ENCODE peak calls at places on chromosomes 13 and 19, in five cellular contexts. O is HepG2, E is K562, D is HCT116, U is GM12878. T is an unnamed sample.
A peak's percentile ranks its signal among the peaks of the same experiment; 100 is the strongest.

GRCh38 chr13:111241006-111241755 is 79.3 kb upstream of the TEX29 start:
- DNase-seq in E (no peak), O (no peak), U (no peak), D (no peak), T (no peak)

GRCh38 chr19:1171755-1172352 is 2.2 kb downstream of the SBNO2 start:
- DNase-seq in U (no peak), O (no peak), E (no peak), D (no peak), T (no peak)

GRCh38 chr13:111411186-111411858 is 90.9 kb downstream of the TEX29 start:
- DNase-seq in E (no peak), O (no peak), D (no peak), U (no peak), T (no peak)

GRCh38 chr13:62137629-62138405 is 722.2 kb upstream of the PCDH20 start:
- DNase-seq in O (no peak), U (no peak), E (no peak), D (no peak), T (no peak)

GRCh38 chr13:101916108-101916757 is 463.8 kb downstream of the ITGBL1 start:
- DNase-seq in E (no peak), O (no peak), U (no peak), D (no peak), T (peak; percentile 80)

GRCh38 chr13:46334008-46334407 is 53.0 kb downstream of the RUBCNL start:
- DNase-seq in O (no peak), D (no peak), E (no peak), U (no peak), T (no peak)

GRCh38 chr19:1864480-1865171 is 1.2 kb upstream of the KLF16 start:
- DNase-seq in U (no peak), D (no peak), O (peak; percentile 66), E (peak; percentile 81), T (no peak)

GRCh38 chr13:78910147-78910546 is 251.2 kb upstream of the OBI1 start:
- DNase-seq in E (no peak), U (no peak), D (no peak), O (no peak), T (no peak)

GRCh38 chr13:106156468-106156867 is 379.0 kb downstream of the EFNB2 start:
- DNase-seq in E (no peak), O (no peak), D (peak; percentile 78), U (no peak), T (no peak)

GRCh38 chr13:113034451-113035208 is 65.6 kb downstream of the MCF2L start:
- DNase-seq in U (no peak), E (peak; percentile 40), O (peak; percentile 52), D (no peak), T (no peak)

GRCh38 chr19:51681286-51681956 is 11.7 kb upstream of the SPACA6 start:
- DNase-seq in D (no peak), O (no peak), E (no peak), U (no peak), T (no peak)

GRCh38 chr13:94711561-94712286 is 621 bp downstream of the SOX21 start:
- DNase-seq in E (peak; percentile 39), O (no peak), D (no peak), U (no peak), T (no peak)
- TF ChIP-seq EZH2 in E (no peak), O (no peak), D (no peak), U (no peak), T (peak; percentile 71)

GRCh38 chr13:77298403-77298802 is 28.5 kb downstream of the MYCBP2 start:
- DNase-seq in D (no peak), U (no peak), E (no peak), O (no peak), T (no peak)
- TF ChIP-seq SRF in D (no peak), U (no peak), E (no peak), O (no peak), T (no peak)

GRCh38 chr19:7874080-7874856 is at the start of gene PRR36:
- DNase-seq in O (peak; percentile 58), E (no peak), D (no peak), U (no peak), T (peak; percentile 93)
- TF ChIP-seq EZH2 in O (no peak), E (no peak), D (no peak), U (no peak), T (no peak)

DNA sequence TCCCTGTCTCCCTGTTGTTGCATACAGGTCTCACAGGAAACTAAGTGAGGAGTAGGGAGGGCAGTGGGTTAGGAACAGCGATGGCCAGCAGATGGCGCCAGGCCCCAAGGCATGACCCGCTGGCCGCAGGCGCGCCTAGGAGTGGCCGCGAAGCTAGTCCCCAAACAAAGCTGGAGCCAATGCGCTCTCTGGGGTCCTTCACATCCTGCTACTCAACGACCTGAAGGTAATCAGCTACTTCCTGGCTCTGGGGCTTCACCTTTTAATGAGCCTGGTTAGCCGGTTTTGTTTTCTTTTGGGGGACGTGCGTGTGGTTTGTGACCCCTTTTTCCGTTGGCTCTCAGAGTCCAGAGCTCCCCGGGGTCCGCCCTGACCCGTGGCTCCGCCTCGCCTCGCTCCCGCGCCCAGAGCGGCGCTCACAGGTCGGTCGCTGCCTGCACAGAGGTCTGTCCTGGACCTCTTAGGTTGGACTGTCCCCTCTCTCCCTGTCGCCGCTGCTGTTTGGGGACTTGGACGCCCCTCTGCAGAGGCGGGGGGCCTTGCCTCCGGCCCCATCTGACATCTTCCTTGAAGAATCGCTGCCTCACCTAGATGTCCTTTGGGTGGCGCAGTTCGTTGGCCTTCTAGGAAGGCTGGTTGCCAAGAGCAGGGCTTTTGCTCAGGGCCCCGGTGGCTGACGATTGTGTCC is 62.2 kb upstream of the GTF3A start:
- DNase-seq in U (no peak), D (peak; percentile 69), O (peak; percentile 68), E (peak; percentile 82), T (peak; percentile 87)
- TF ChIP-seq SRF in U (no peak), D (no peak), O (no peak), E (no peak), T (no peak)

GRCh38 chr19:8148410-8149231 is 771 bp downstream of the FBN3 start:
- DNase-seq in E (peak; percentile 32), O (no peak), D (peak; percentile 24), U (no peak), T (peak; percentile 70)
- TF ChIP-seq EZH2 in E (no peak), O (no peak), D (no peak), U (no peak), T (no peak)

DNA sequence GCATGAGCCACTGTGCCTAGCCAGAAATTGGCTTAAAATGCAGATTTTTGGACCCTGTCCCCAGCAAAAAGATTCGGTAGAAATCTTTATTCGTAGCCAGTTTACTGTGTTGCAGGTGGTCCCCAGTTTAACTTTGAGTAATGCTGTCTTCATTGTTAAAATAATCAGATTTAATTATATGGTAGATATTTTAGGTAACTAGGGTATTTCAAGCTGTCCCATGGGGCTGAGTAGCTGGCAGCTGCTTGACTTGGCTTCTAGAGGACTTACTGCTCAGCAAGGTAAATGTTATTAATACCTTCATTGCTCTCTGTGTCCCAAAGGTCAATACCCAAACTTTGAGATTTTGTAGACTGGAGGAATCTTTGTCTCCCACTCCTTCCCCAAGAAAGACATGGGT is 21.1 kb downstream of the LSM14A start:
- DNase-seq in D (no peak), U (no peak), E (no peak), O (no peak), T (no peak)
- TF ChIP-seq SRF in D (no peak), U (no peak), E (no peak), O (no peak), T (no peak)

T was measured in H1.